ENCODE peak calls at places on chromosomes 11 and 22, in ten cellular contexts. S, I, F, Y, T, L, A, U, Z and X are unnamed samples.
A peak's percentile ranks its signal among the peaks of the same experiment; 100 is the strongest.

GRCh38 chr11:62337682-62338181 is 484 bp downstream of the ASRGL1 start:
- DNase-seq in U (peak; percentile 65), F (peak; percentile 50), Y (no peak), L (peak; percentile 27), Z (peak; percentile 59), I (no peak), A (peak; percentile 55), T (peak; percentile 48), S (peak; percentile 12), X (peak; percentile 50)

GRCh38 chr11:95147364-95147905 is 57.8 kb downstream of the ENDOD1 start:
- DNase-seq in Z (peak; percentile 94), U (no peak), L (peak; percentile 30), S (peak; percentile 78), A (peak; percentile 85), Y (peak; percentile 62), T (no peak), I (peak; percentile 34), F (no peak), X (no peak)

GRCh38 chr11:17631702-17632365 is 84.8 kb downstream of the OTOG start:
- DNase-seq in T (no peak), I (no peak), Y (no peak), Z (no peak), S (no peak), A (no peak), F (no peak), L (no peak), U (no peak), X (no peak)

GRCh38 chr11:74020537-74020936 is 11.7 kb upstream of the UCP3 start:
- DNase-seq in S (no peak), A (no peak), U (no peak), F (no peak), Y (no peak), T (no peak), I (no peak), Z (no peak), L (no peak), X (no peak)

GRCh38 chr11:104918113-104918824 is 20.0 kb upstream of the CASP12 start:
- DNase-seq in L (no peak), S (no peak), I (no peak), A (no peak), T (no peak), Z (peak; percentile 64), Y (peak; percentile 51), F (no peak), U (no peak), X (no peak)

GRCh38 chr11:116742104-116742503 is 30.7 kb downstream of the BUD13 start:
- DNase-seq in L (no peak), F (no peak), A (no peak), Y (no peak), Z (no peak), I (no peak), S (no peak), U (no peak), T (no peak), X (no peak)

GRCh38 chr11:109508185-109508584 is 86.2 kb downstream of the C11orf87 start:
- DNase-seq in Z (no peak), A (no peak), F (no peak), L (no peak), Y (no peak), U (no peak), I (no peak), S (no peak), T (no peak), X (no peak)

GRCh38 chr11:96279018-96279417 is 64.0 kb downstream of the MAML2 start:
- DNase-seq in A (no peak), Y (no peak), L (no peak), U (no peak), I (no peak), S (no peak), Z (no peak), F (no peak), T (no peak), X (no peak)

GRCh38 chr11:68431984-68432600 is 28.5 kb upstream of the PPP6R3 start:
- DNase-seq in L (no peak), Y (no peak), T (no peak), Z (no peak), U (no peak), F (no peak), S (no peak), A (no peak), I (no peak), X (no peak)
- H3K27ac ChIP-seq in L (no peak overlapping the region), Y (no peak overlapping the region), T (no peak overlapping the region), Z (no peak overlapping the region), U (no peak overlapping the region), F (no peak overlapping the region), S (no peak overlapping the region), A (no peak overlapping the region), I (no peak overlapping the region), X (no peak overlapping the region)

GRCh38 chr11:312092-312816 is 1.6 kb upstream of the IFITM1 start:
- DNase-seq in A (no peak), L (no peak), Z (no peak), T (no peak), S (no peak), Y (no peak), U (peak; percentile 43), F (no peak), I (no peak), X (peak; percentile 46)

GRCh38 chr11:315051-315481 is 1.2 kb downstream of the IFITM1 start:
- DNase-seq in Y (no peak), A (no peak), T (no peak), F (no peak), L (no peak), U (peak; percentile 67), I (no peak), Z (no peak), S (no peak), X (no peak)

GRCh38 chr11:315516-315994 is 1.7 kb downstream of the IFITM1 start:
- DNase-seq in F (no peak), I (no peak), T (no peak), S (no peak), U (no peak), A (no peak), Z (no peak), L (no peak), Y (no peak), X (peak; percentile 73)

GRCh38 chr11:313304-313786 is 495 bp upstream of the IFITM1 start:
- DNase-seq in T (no peak), S (no peak), I (no peak), F (no peak), L (no peak), A (no peak), U (peak; percentile 57), Z (no peak), Y (no peak), X (no peak)

DNA sequence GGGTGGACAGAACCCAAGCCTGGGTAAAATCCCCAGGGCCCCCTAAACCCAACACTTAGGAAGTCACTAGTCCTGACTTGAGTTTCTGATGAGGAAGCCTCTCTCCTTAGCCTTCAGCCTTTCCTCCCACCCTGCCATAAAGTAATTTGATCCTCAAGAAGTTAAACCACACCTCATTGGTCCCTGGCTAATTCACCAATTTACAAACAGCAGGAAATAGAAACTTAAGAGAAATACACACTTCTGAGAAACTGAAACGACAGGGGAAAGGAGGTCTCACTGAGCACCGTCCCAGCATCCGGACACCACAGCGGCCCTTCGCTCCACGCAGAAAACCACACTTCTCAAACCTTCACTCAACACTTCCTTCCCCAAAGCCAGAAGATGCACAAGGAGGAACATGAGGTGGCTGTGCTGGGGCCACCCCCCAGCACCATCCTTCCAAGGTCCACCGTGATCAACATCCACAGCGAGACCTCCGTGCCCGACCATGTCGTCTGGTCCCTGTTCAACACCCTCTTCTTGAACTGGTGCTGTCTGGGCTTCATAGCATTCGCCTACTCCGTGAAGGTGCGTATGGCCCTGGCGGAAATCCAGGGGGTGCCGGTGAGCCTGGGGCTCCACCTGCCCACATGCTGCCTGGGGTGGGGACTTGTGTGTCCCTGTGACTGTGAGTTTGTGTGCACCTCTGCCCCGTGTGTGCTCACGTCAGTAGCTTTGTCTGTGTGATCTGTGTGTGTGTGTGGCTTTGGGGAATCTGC is at the start of gene IFITM1:
- DNase-seq in I (no peak), S (no peak), A (peak; percentile 62), Y (peak; percentile 55), U (peak; percentile 69), L (no peak), Z (peak; percentile 19), T (no peak), F (peak; percentile 51), X (peak; percentile 52)
- TF ChIP-seq CTCF in I (no peak), S (no peak), A (no peak), Y (no peak), U (no peak), L (no peak), Z (no peak), T (no peak), F (no peak), X (no peak)

GRCh38 chr11:65423516-65424199 is 1.1 kb downstream of the NEAT1 start:
- DNase-seq in U (peak; percentile 66), T (no peak), Z (peak; percentile 32), S (no peak), A (no peak), Y (no peak), L (no peak), I (no peak), F (no peak), X (no peak)

GRCh38 chr11:65425105-65425970 is 2.7 kb downstream of the NEAT1 start:
- DNase-seq in I (peak; percentile 42), T (peak; percentile 41), Y (peak; percentile 87), L (no peak), Z (peak; percentile 77), S (no peak), A (no peak), F (peak; percentile 48), U (peak; percentile 53), X (no peak)

GRCh38 chr11:65425971-65426838 is 3.6 kb downstream of the NEAT1 start:
- DNase-seq in U (peak; percentile 7), I (peak; percentile 42), Z (peak; percentile 89), T (no peak), L (no peak), S (no peak), A (peak; percentile 49), Y (peak; percentile 87), F (no peak), X (no peak)

GRCh38 chr11:65422633-65423515 is at the start of gene NEAT1:
- DNase-seq in Y (peak; percentile 88), I (peak; percentile 79), U (peak; percentile 98), S (peak; percentile 97), L (no peak), T (peak; percentile 85), F (peak; percentile 95), A (peak; percentile 94), Z (peak; percentile 93), X (peak; percentile 94)

DNA sequence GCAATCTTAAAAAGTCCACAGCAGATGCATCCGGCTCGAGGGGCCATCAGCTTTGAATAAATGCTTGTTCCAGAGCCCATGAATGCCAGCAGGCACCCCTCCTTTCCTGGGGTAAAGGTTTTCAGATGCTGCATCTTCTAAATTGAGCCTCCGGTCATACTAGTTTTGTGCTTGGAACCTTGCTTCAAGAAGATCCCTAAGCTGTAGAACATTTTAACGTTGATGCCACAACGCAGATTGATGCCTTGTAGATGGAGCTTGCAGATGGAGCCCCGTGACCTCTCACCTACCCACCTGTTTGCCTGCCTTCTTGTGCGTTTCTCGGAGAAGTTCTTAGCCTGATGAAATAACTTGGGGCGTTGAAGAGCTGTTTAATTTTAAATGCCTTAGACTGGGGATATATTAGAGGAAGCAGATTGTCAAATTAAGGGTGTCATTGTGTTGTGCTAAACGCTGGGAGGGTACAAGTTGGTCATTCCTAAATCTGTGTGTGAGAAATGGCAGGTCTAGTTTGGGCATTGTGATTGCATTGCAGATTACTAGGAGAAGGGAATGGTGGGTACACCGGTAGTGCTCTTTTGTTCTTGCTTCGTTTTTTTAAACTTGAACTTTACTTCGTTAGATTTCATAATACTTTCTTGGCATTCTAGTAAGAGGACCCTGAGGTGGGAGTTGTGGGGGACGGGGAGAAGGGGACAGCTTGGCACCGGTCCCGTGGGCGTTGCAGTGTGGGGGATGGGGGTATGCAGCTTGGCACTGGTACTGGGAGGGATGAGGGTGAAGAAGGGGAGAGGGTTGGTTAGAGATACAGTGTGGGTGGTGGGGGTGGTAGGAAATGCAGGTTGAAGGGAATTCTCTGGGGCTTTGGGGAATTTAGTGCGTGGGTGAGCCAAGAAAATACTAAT is 1.9 kb downstream of the NEAT1 start:
- DNase-seq in Z (peak; percentile 42), A (no peak), F (peak; percentile 57), I (no peak), Y (peak; percentile 57), U (peak; percentile 67), S (peak; percentile 63), T (no peak), L (no peak), X (peak; percentile 80)
- H3K4me1 ChIP-seq in Z (peaks cover 42% of the 10 kb centered on the region), A (peaks cover 18% of the 10 kb centered on the region), F (peaks cover 43% of the 10 kb centered on the region), I (peaks cover 91% of the 10 kb centered on the region), Y (peaks cover 37% of the 10 kb centered on the region), U (peaks cover 16% of the 10 kb centered on the region), S (peaks cover 51% of the 10 kb centered on the region), T (peaks cover 28% of the 10 kb centered on the region), L (peaks cover 20% of the 10 kb centered on the region), X (peaks cover 35% of the 10 kb centered on the region)

GRCh38 chr22:29394931-29395581 is 6.7 kb upstream of the AP1B1 start:
- DNase-seq in L (peak; percentile 59), I (peak; percentile 48), Z (peak; percentile 74), Y (peak; percentile 71), T (peak; percentile 80), U (peak; percentile 75), A (peak; percentile 89), F (peak; percentile 65), S (peak; percentile 69), X (peak; percentile 57)
- H3K27ac ChIP-seq in L (no peak overlapping the region), I (no peak overlapping the region), Z (no peak overlapping the region), Y (no peak overlapping the region), T (no peak overlapping the region), U (no peak overlapping the region), A (no peak overlapping the region), F (no peak overlapping the region), S (no peak overlapping the region), X (no peak overlapping the region)